ENCODE peak calls at places on chromosome 13, in nine cellular contexts. U is lower leg skin; Q is stimulated activated CD4-positive, alpha-beta T cell treated with anti-CD3 and anti-CD28 coated beads, TNF-alpha, amount 100 ng/mL, for 48 hours; H is cardiac fibroblast; P is NCI-H1417; A is heart left ventricle; Z is fibroblast of the aortic adventitia; S is activated T-helper 1 cell treated with anti-CD3 and anti-CD28 coated beads, Interleukin-12 subunit alpha, Interleukin-12 subunit beta, Interleukin-2, Interleukin-4 antibody, amounts not matched to agents 30 ng/mL and 10 ng/mL and 1 ng/mL, durations not matched to agents 14 hours and 24 hours and 36 hours; C is CD4-positive, alpha-beta memory T cell. L is an unnamed sample.

GRCh38 chr13:42266464-42266863 is 5.5 kb upstream of the AKAP11 start:
- DNase-seq in U (no peak), Q (no peak), H (peak), P (no peak), A (no peak), Z (peak), S (no peak), C (no peak), L (no peak)

GRCh38 chr13:56356690-56357089 is 784.0 kb upstream of the PRR20A start:
- DNase-seq in U (no peak), Q (no peak), H (no peak), P (no peak), A (no peak), Z (no peak), S (no peak), C (no peak), L (no peak)

GRCh38 chr13:110485604-110486003 is 75.9 kb downstream of the RAB20 start:
- DNase-seq in U (no peak), Q (no peak), H (no peak), P (no peak), A (no peak), Z (no peak), S (no peak), C (no peak), L (no peak)

GRCh38 chr13:97414392-97414791 is 19.6 kb upstream of the RAP2A start:
- DNase-seq in U (no peak), Q (no peak), H (no peak), P (no peak), A (no peak), Z (no peak), S (no peak), C (no peak), L (no peak)

GRCh38 chr13:28313579-28313978 is 175.2 kb downstream of the PAN3 start:
- DNase-seq in U (no peak), Q (no peak), H (peak), P (no peak), A (no peak), Z (peak), S (no peak), C (no peak), L (no peak)

GRCh38 chr13:48086272-48086671 is 8.6 kb downstream of the MED4 start:
- DNase-seq in U (no peak), Q (no peak), H (no peak), P (no peak), A (no peak), Z (no peak), S (no peak), C (no peak), L (no peak)

GRCh38 chr13:44732503-44733098 is 156.5 kb upstream of the TSC22D1 start:
- DNase-seq in U (peak), Q (no peak), H (peak), P (no peak), A (no peak), Z (peak), S (no peak), C (no peak), L (no peak)

GRCh38 chr13:110233181-110233641 is 73.7 kb downstream of the COL4A1 start:
- DNase-seq in U (peak), Q (no peak), H (peak), P (no peak), A (peak), Z (peak), S (no peak), C (no peak), L (no peak)

GRCh38 chr13:44374348-44374712 is 706 bp downstream of the SERP2 start:
- DNase-seq in U (no peak), Q (no peak), H (peak), P (no peak), A (no peak), Z (no peak), S (no peak), C (no peak), L (no peak)

GRCh38 chr13:45564108-45564507 is 51.4 kb downstream of the ERICH6B start:
- DNase-seq in U (peak), Q (no peak), H (peak), P (no peak), A (no peak), Z (peak), S (no peak), C (no peak), L (no peak)

GRCh38 chr13:109697936-109698335 is 88.4 kb downstream of the IRS2 start:
- DNase-seq in U (no peak), Q (no peak), H (no peak), P (no peak), A (no peak), Z (no peak), S (no peak), C (no peak), L (no peak)

GRCh38 chr13:109575821-109576220 is 210.6 kb downstream of the IRS2 start:
- DNase-seq in U (no peak), Q (no peak), H (no peak), P (no peak), A (no peak), Z (no peak), S (no peak), C (no peak), L (no peak)

GRCh38 chr13:110305949-110306339 is 1.0 kb downstream of the COL4A1 start:
- DNase-seq in U (peak), Q (no peak), H (peak), P (no peak), A (no peak), Z (peak), S (no peak), C (no peak), L (no peak)

GRCh38 chr13:49400755-49401659 is 42.9 kb downstream of the CAB39L start:
- DNase-seq in U (no peak), Q (no peak), H (peak), P (no peak), A (no peak), Z (peak), S (no peak), C (no peak), L (no peak)

GRCh38 chr13:112968910-112969691 is at the start of gene MCF2L:
- DNase-seq in U (no peak), Q (peak), H (peak), P (peak), A (no peak), Z (peak), S (peak), C (peak), L (peak)

GRCh38 chr13:52767949-52768516 is 28.4 kb upstream of the CNMD start:
- DNase-seq in U (peak), Q (no peak), H (no peak), P (no peak), A (no peak), Z (no peak), S (no peak), C (no peak), L (no peak)

GRCh38 chr13:24671367-24672117 is 8.7 kb upstream of the ATP12A start:
- DNase-seq in U (peak), Q (no peak), H (peak), P (peak), A (no peak), Z (peak), S (no peak), C (peak), L (no peak)

GRCh38 chr13:94412870-94413269 is 66.6 kb downstream of the DCT start:
- DNase-seq in U (no peak), Q (no peak), H (no peak), P (no peak), A (no peak), Z (peak), S (no peak), C (no peak), L (no peak)

GRCh38 chr13:29771247-29771646 is 79.2 kb downstream of the UBL3 start:
- DNase-seq in U (no peak), Q (no peak), H (peak), P (peak), A (no peak), Z (peak), S (no peak), C (peak), L (no peak)

L was measured in activated gamma-delta T cell.